ENCODE peak calls at places on chromosomes 4 and X, in six cellular contexts. C is GM12892, U is K562, B is H1, W is GM12878, F is HepG2. E is an unnamed sample.
A peak's percentile ranks its signal among the peaks of the same experiment; 100 is the strongest.

GRCh38 chr4:7803992-7804758 is 135.5 kb downstream of the AFAP1 start:
- DNase-seq in C (peak; percentile 73), U (peak; percentile 86), B (peak; percentile 96), W (no peak), F (peak; percentile 62), E (peak; percentile 71)

GRCh38 chr4:6253961-6254360 is 15.7 kb upstream of the WFS1 start:
- DNase-seq in C (no peak), U (no peak), B (no peak), W (no peak), F (no peak), E (no peak)

GRCh38 chr4:125111352-125111751 is 203.4 kb upstream of the FAT4 start:
- DNase-seq in C (no peak), U (no peak), B (no peak), W (no peak), F (no peak), E (no peak)

GRCh38 chr4:108336076-108336475 is 167.3 kb upstream of the LEF1 start:
- DNase-seq in C (no peak), U (no peak), B (no peak), W (no peak), F (no peak), E (no peak)

GRCh38 chr4:856468-856901 is 30.6 kb upstream of the CPLX1 start:
- DNase-seq in C (no peak), U (no peak), B (no peak), W (no peak), F (no peak), E (no peak)

GRCh38 chrX:9465380-9466114 is 689 bp downstream of the TBL1X start:
- DNase-seq in C (peak; percentile 40), U (peak; percentile 20), B (peak; percentile 59), W (no peak), F (no peak), E (peak; percentile 18)

GRCh38 chr4:7691992-7692391 is 247.7 kb downstream of the AFAP1 start:
- DNase-seq in C (no peak), U (no peak), B (no peak), W (no peak), F (no peak), E (no peak)

GRCh38 chr4:15455290-15455689 is 14.4 kb upstream of the CC2D2A start:
- DNase-seq in C (no peak), U (no peak), B (no peak), W (no peak), F (no peak), E (no peak)

GRCh38 chr4:145781306-145781705 is 101.4 kb downstream of the C4orf51 start:
- DNase-seq in C (no peak), U (no peak), B (no peak), W (no peak), F (no peak), E (no peak)

GRCh38 chr4:54657194-54657555 is 582 bp upstream of the KIT start:
- DNase-seq in C (no peak), U (no peak), B (no peak), W (no peak), F (no peak), E (no peak)

GRCh38 chr4:151721466-151721865 is 39.3 kb downstream of the GATB start:
- DNase-seq in C (no peak), U (no peak), B (no peak), W (no peak), F (no peak), E (no peak)

GRCh38 chrX:110032534-110033161 is 29.7 kb downstream of the TMEM164 start:
- DNase-seq in C (no peak), U (no peak), B (no peak), W (no peak), F (no peak), E (no peak)

GRCh38 chr4:2943364-2944090 is 19.7 kb downstream of the NOP14 start:
- DNase-seq in C (no peak), U (no peak), B (no peak), W (no peak), F (no peak), E (no peak)

GRCh38 chr4:113957961-113958360 is 21.5 kb downstream of the ARSJ start:
- DNase-seq in C (no peak), U (no peak), B (no peak), W (no peak), F (no peak), E (no peak)

GRCh38 chr4:114926508-114926907 is 186.9 kb downstream of the NDST4 start:
- DNase-seq in C (no peak), U (no peak), B (no peak), W (no peak), F (no peak), E (no peak)

GRCh38 chr4:88737304-88738015 is 39.8 kb upstream of the NAP1L5 start:
- DNase-seq in C (no peak), U (no peak), B (no peak), W (peak; percentile 13), F (no peak), E (peak; percentile 7)

GRCh38 chr4:186554890-186555827 is at the start of gene MTNR1A:
- DNase-seq in C (no peak), U (no peak), B (peak; percentile 83), W (no peak), F (no peak), E (no peak)

GRCh38 chr4:172899861-172900260 is 268.8 kb upstream of the GALNT7 start:
- DNase-seq in C (no peak), U (no peak), B (no peak), W (no peak), F (no peak), E (no peak)

GRCh38 chrX:2928127-2928582 is 984 bp downstream of the ARSD start:
- DNase-seq in C (no peak), U (no peak), B (peak; percentile 65), W (no peak), F (peak; percentile 55), E (peak; percentile 8)

GRCh38 chr4:92333056-92333455 is 29.3 kb downstream of the GRID2 start:
- DNase-seq in C (no peak), U (no peak), B (no peak), W (no peak), F (no peak), E (no peak)

GRCh38 chr4:151921811-151922210 is 161.0 kb upstream of the GATB start:
- DNase-seq in C (no peak), U (no peak), B (no peak), W (no peak), F (no peak), E (no peak)

GRCh38 chr4:184330008-184330400 is 112.3 kb upstream of the ENPP6 start:
- DNase-seq in C (no peak), U (no peak), B (no peak), W (peak; percentile 90), F (no peak), E (no peak)

GRCh38 chrX:28158019-28158777 is 176.9 kb upstream of the DCAF8L1 start:
- DNase-seq in C (no peak), U (no peak), B (peak; percentile 33), W (no peak), F (no peak), E (no peak)

GRCh38 chr4:169627307-169627706 is 6.9 kb downstream of the CLCN3 start:
- DNase-seq in C (no peak), U (no peak), B (no peak), W (no peak), F (no peak), E (no peak)

GRCh38 chrX:102784550-102784949 is 64.0 kb downstream of the GPRASP3 start:
- DNase-seq in C (no peak), U (no peak), B (no peak), W (no peak), F (no peak), E (no peak)

GRCh38 chr4:8913121-8913857 is 41.6 kb upstream of the HMX1 start:
- DNase-seq in C (peak; percentile 1), U (no peak), B (peak; percentile 41), W (no peak), F (no peak), E (no peak)

GRCh38 chr4:26372525-26373172 is 51.8 kb downstream of the RBPJ start:
- DNase-seq in C (no peak), U (no peak), B (no peak), W (peak; percentile 83), F (peak; percentile 90), E (no peak)

GRCh38 chr4:122639181-122639580 is 18.3 kb upstream of the IL21 start:
- DNase-seq in C (no peak), U (no peak), B (no peak), W (no peak), F (no peak), E (no peak)

GRCh38 chr4:65670331-65671031 is at the start of gene EPHA5:
- DNase-seq in C (no peak), U (no peak), B (peak; percentile 86), W (no peak), F (peak; percentile 3), E (no peak)

GRCh38 chr4:76300012-76300411 is 6.5 kb upstream of the STBD1 start:
- DNase-seq in C (no peak), U (no peak), B (no peak), W (no peak), F (no peak), E (no peak)
- TF ChIP-seq TAF1 in C (no peak), U (no peak), B (no peak), W (no peak), F (no peak), E (no peak)

GRCh38 chrX:36434521-36434920 is 515.0 kb downstream of the CFAP47 start:
- DNase-seq in C (no peak), U (no peak), B (no peak), W (no peak), F (no peak), E (no peak)

GRCh38 chrX:36436286-36436860 is 516.8 kb downstream of the CFAP47 start:
- DNase-seq in C (no peak), U (no peak), B (no peak), W (no peak), F (no peak), E (no peak)

GRCh38 chrX:36431819-36432218 is 512.3 kb downstream of the CFAP47 start:
- DNase-seq in C (no peak), U (no peak), B (no peak), W (no peak), F (no peak), E (no peak)
- TF ChIP-seq POLR2A in C (no peak), U (no peak), B (no peak), W (no peak), F (no peak), E (no peak)

GRCh38 chr4:138177278-138177968 is 64.7 kb downstream of the SLC7A11 start:
- DNase-seq in C (no peak), U (no peak), B (no peak), W (no peak), F (no peak), E (no peak)
- TF ChIP-seq TAF1 in C (no peak), U (no peak), B (no peak), W (no peak), F (no peak), E (no peak)

DNA sequence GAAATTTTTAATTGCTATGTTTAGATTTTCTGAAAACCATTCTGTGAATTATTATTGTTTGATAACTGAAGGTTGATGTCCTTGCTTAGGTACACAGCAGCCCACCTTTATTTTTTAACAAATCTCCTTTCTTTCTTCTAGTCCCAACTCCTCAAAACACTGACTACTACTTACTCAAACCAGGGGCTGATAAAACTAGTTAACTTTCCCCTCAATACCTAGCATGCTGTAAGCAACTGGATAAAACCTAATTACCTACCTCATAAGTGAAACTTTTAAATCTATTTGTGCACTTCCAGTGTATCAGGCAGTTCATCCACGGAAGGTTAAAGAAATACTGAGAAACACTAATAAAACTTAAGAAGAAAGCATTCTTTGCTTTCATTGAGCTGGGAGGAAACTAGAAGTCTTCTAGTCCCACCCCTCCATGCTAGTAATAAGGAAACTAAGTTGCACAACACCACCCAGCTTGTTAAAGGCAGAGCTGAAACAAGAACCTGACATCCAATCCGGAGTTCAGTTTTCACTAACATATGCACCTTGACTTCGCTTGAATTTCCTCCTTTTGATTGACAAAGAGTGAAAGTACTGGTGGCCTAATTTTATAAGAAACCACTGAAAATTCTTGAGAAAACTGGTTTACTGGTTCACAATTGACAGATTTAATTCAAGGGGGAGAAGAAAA is 180.2 kb upstream of the TET2 start:
- DNase-seq in C (peak; percentile 11), U (no peak), B (no peak), W (peak; percentile 96), F (no peak), E (peak; percentile 25)
- TF ChIP-seq POLR2A in C (no peak), U (no peak), B (no peak), W (no peak), F (no peak), E (peak; percentile 21)